ENCODE peak calls at places on chromosomes 16 and 17, in nine cellular contexts. X, B, N, T, U, J, V, A and Q are unnamed samples.

GRCh38 chr16:86244936-86245335 is 265.4 kb upstream of the FOXF1 start:
- DNase-seq in X (no peak), B (no peak), N (no peak), T (no peak), U (no peak), J (no peak), V (no peak), A (no peak), Q (no peak)

GRCh38 chr16:57970971-57971370 is at the start of gene CNGB1:
- DNase-seq in X (no peak), B (no peak), N (no peak), T (no peak), U (no peak), J (no peak), V (no peak), A (no peak), Q (no peak)

GRCh38 chr16:720990-721764 is at the start of gene ANTKMT:
- DNase-seq in X (peak), B (peak), N (no peak), T (peak), U (peak), J (peak), V (no peak), A (peak), Q (no peak)

GRCh38 chr17:38608648-38609047 is 2.9 kb upstream of the SRCIN1 start:
- DNase-seq in X (no peak), B (peak), N (no peak), T (no peak), U (no peak), J (peak), V (no peak), A (no peak), Q (no peak)

GRCh38 chr17:67865438-67865837 is 40.1 kb downstream of the BPTF start:
- DNase-seq in X (no peak), B (no peak), N (no peak), T (no peak), U (no peak), J (no peak), V (no peak), A (no peak), Q (no peak)

GRCh38 chr16:88976359-88977027 is 514 bp downstream of the CBFA2T3 start:
- DNase-seq in X (no peak), B (no peak), N (no peak), T (no peak), U (no peak), J (no peak), V (no peak), A (no peak), Q (no peak)

GRCh38 chr16:278863-279366 is 1.5 kb upstream of the ARHGDIG start:
- DNase-seq in X (no peak), B (peak), N (no peak), T (peak), U (no peak), J (no peak), V (no peak), A (peak), Q (peak)

GRCh38 chr17:12128946-12129345 is 108.3 kb downstream of the MAP2K4 start:
- DNase-seq in X (no peak), B (no peak), N (no peak), T (no peak), U (no peak), J (no peak), V (no peak), A (no peak), Q (no peak)

GRCh38 chr16:1980026-1980769 is 1.1 kb downstream of the NOXO1 start:
- DNase-seq in X (no peak), B (peak), N (no peak), T (no peak), U (no peak), J (no peak), V (no peak), A (no peak), Q (no peak)

GRCh38 chr16:2819179-2819938 is 2.3 kb downstream of the PRSS21 start:
- DNase-seq in X (no peak), B (no peak), N (no peak), T (no peak), U (no peak), J (peak), V (peak), A (no peak), Q (no peak)

GRCh38 chr17:1367351-1367745 is 32.7 kb downstream of the YWHAE start:
- DNase-seq in X (no peak), B (no peak), N (no peak), T (no peak), U (no peak), J (no peak), V (no peak), A (no peak), Q (no peak)

GRCh38 chr16:84817613-84818012 is 2.2 kb upstream of the CRISPLD2 start:
- DNase-seq in X (no peak), B (no peak), N (no peak), T (no peak), U (no peak), J (no peak), V (no peak), A (no peak), Q (no peak)

GRCh38 chr17:66114609-66115008 is 77.3 kb downstream of the CEP112 start:
- DNase-seq in X (no peak), B (no peak), N (no peak), T (no peak), U (no peak), J (no peak), V (no peak), A (no peak), Q (no peak)

GRCh38 chr17:75480281-75480680 is 23.8 kb downstream of the TMEM94 start:
- DNase-seq in X (no peak), B (no peak), N (no peak), T (no peak), U (no peak), J (no peak), V (no peak), A (no peak), Q (no peak)

GRCh38 chr16:77295896-77296295 is 96.7 kb downstream of the SYCE1L start:
- DNase-seq in X (no peak), B (no peak), N (no peak), T (peak), U (no peak), J (no peak), V (no peak), A (no peak), Q (no peak)

GRCh38 chr16:57775661-57776469 is 26.4 kb downstream of the KIFC3 start:
- DNase-seq in X (no peak), B (no peak), N (peak), T (peak), U (peak), J (peak), V (no peak), A (peak), Q (no peak)

GRCh38 chr16:11052080-11052808 is 107.9 kb downstream of the CLEC16A start:
- DNase-seq in X (no peak), B (no peak), N (no peak), T (no peak), U (no peak), J (peak), V (no peak), A (no peak), Q (peak)

GRCh38 chr16:68086336-68086821 is 1.2 kb downstream of the NFATC3 start:
- DNase-seq in X (no peak), B (no peak), N (no peak), T (peak), U (peak), J (no peak), V (no peak), A (peak), Q (no peak)

GRCh38 chr16:12092347-12092882 is 115.9 kb downstream of the SNX29 start:
- DNase-seq in X (no peak), B (no peak), N (no peak), T (peak), U (no peak), J (no peak), V (no peak), A (peak), Q (no peak)

GRCh38 chr16:15858921-15859668 is 2.3 kb upstream of the MYH11 start:
- DNase-seq in X (no peak), B (no peak), N (no peak), T (no peak), U (no peak), J (no peak), V (no peak), A (no peak), Q (no peak)

GRCh38 chr17:40561871-40562611 is 3.2 kb downstream of the CCR7 start:
- DNase-seq in X (no peak), B (peak), N (no peak), T (peak), U (no peak), J (no peak), V (no peak), A (no peak), Q (peak)

GRCh38 chr16:79767597-79768280 is 167.2 kb upstream of the MAF start:
- DNase-seq in X (no peak), B (peak), N (no peak), T (peak), U (no peak), J (peak), V (no peak), A (peak), Q (no peak)

GRCh38 chr16:31875112-31875803 is 1.7 kb downstream of the ZNF267 start:
- DNase-seq in X (no peak), B (no peak), N (no peak), T (no peak), U (no peak), J (no peak), V (no peak), A (no peak), Q (no peak)

GRCh38 chr17:68328676-68329075 is 37.4 kb downstream of the ARSG start:
- DNase-seq in X (no peak), B (no peak), N (no peak), T (no peak), U (no peak), J (no peak), V (no peak), A (no peak), Q (no peak)

GRCh38 chr16:3112058-3112880 is at the start of gene ZNF205:
- DNase-seq in X (peak), B (peak), N (no peak), T (peak), U (peak), J (peak), V (peak), A (peak), Q (no peak)

GRCh38 chr17:9021158-9021984 is at the start of gene NTN1:
- DNase-seq in X (peak), B (peak), N (no peak), T (no peak), U (peak), J (peak), V (no peak), A (no peak), Q (no peak)

GRCh38 chr16:86261379-86261778 is 248.9 kb upstream of the FOXF1 start:
- DNase-seq in X (no peak), B (no peak), N (no peak), T (peak), U (no peak), J (no peak), V (no peak), A (no peak), Q (peak)

GRCh38 chr16:27818231-27818630 is 245.3 kb downstream of the GSG1L start:
- DNase-seq in X (no peak), B (no peak), N (no peak), T (no peak), U (no peak), J (no peak), V (no peak), A (no peak), Q (no peak)

GRCh38 chr17:58308985-58309917 is 19.3 kb downstream of the TSPOAP1 start:
- DNase-seq in X (no peak), B (peak), N (no peak), T (no peak), U (peak), J (no peak), V (no peak), A (no peak), Q (no peak)

GRCh38 chr17:8163978-8164814 is 1.4 kb upstream of the VAMP2 start:
- DNase-seq in X (no peak), B (peak), N (no peak), T (peak), U (no peak), J (peak), V (no peak), A (no peak), Q (no peak)

GRCh38 chr17:82217120-82217529 is 4.5 kb upstream of the CCDC57 start:
- DNase-seq in X (no peak), B (no peak), N (no peak), T (no peak), U (no peak), J (peak), V (no peak), A (no peak), Q (no peak)

GRCh38 chr17:75575197-75575596 is 12.4 kb upstream of the MYO15B start:
- DNase-seq in X (no peak), B (no peak), N (no peak), T (no peak), U (no peak), J (no peak), V (no peak), A (no peak), Q (no peak)

GRCh38 chr16:14436410-14436955 is 193.6 kb downstream of the PARN start:
- DNase-seq in X (no peak), B (no peak), N (no peak), T (no peak), U (no peak), J (no peak), V (no peak), A (no peak), Q (no peak)
- TF ChIP-seq EP300 in X (no peak), B (no peak), N (no peak), T (no peak), U (no peak), J (no peak), V (no peak), A (no peak), Q (no peak)

GRCh38 chr17:31654936-31655335 is 204.1 kb downstream of the COPRS start:
- DNase-seq in X (no peak), B (no peak), N (no peak), T (no peak), U (no peak), J (no peak), V (peak), A (no peak), Q (no peak)
- TF ChIP-seq EP300 in X (no peak), B (no peak), N (no peak), T (no peak), U (no peak), J (no peak), V (no peak), A (no peak), Q (no peak)

DNA sequence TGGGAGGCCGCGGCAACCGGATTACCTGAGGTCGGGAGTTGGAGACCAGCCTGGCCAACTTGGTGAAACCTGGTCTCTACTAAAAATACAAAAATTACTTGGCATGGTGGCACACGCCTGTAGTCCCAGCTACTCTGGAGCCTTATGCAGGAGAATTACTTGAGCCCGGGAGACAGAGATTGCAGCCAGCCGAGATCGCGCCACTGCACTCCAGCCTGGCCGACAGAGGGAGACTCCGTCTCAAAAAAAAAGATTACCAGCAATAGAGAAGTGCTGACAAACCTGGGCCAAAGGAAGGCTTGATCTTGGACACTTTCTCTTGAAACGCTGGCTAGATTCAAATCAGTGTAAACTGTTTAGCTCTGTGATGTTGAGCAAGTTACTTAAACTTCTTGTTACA is 4.3 kb downstream of the MT1H start:
- DNase-seq in X (no peak), B (peak), N (no peak), T (peak), U (no peak), J (peak), V (peak), A (peak), Q (no peak)
- TF ChIP-seq EP300 in X (no peak), B (no peak), N (no peak), T (no peak), U (no peak), J (no peak), V (no peak), A (no peak), Q (no peak)

GRCh38 chr17:283911-284675 is 68.5 kb downstream of the RPH3AL start:
- DNase-seq in X (no peak), B (no peak), N (no peak), T (no peak), U (no peak), J (no peak), V (peak), A (no peak), Q (no peak)
- TF ChIP-seq EP300 in X (no peak), B (no peak), N (no peak), T (no peak), U (no peak), J (no peak), V (no peak), A (no peak), Q (no peak)

GRCh38 chr16:22291860-22292692 is 5.1 kb upstream of the POLR3E start:
- DNase-seq in X (no peak), B (no peak), N (no peak), T (no peak), U (no peak), J (no peak), V (no peak), A (no peak), Q (no peak)

GRCh38 chr16:22293137-22294106 is 3.8 kb upstream of the POLR3E start:
- DNase-seq in X (no peak), B (no peak), N (no peak), T (no peak), U (no peak), J (no peak), V (no peak), A (peak), Q (no peak)

GRCh38 chr16:22296225-22297113 is 740 bp upstream of the POLR3E start:
- DNase-seq in X (no peak), B (no peak), N (no peak), T (no peak), U (no peak), J (no peak), V (no peak), A (peak), Q (peak)

GRCh38 chr16:22291020-22291419 is 6.2 kb upstream of the POLR3E start:
- DNase-seq in X (no peak), B (no peak), N (no peak), T (no peak), U (no peak), J (no peak), V (no peak), A (no peak), Q (no peak)
- TF ChIP-seq EP300 in X (no peak), B (no peak), N (no peak), T (no peak), U (no peak), J (no peak), V (no peak), A (no peak), Q (no peak)

GRCh38 chr16:17476414-17477259 is 5.9 kb upstream of the XYLT1 start:
- DNase-seq in X (no peak), B (peak), N (peak), T (peak), U (peak), J (peak), V (no peak), A (peak), Q (no peak)

GRCh38 chr16:17475104-17475503 is 4.3 kb upstream of the XYLT1 start:
- DNase-seq in X (no peak), B (no peak), N (no peak), T (no peak), U (no peak), J (no peak), V (no peak), A (no peak), Q (no peak)

GRCh38 chr16:17471745-17472075 is 950 bp upstream of the XYLT1 start:
- DNase-seq in X (no peak), B (no peak), N (no peak), T (no peak), U (no peak), J (no peak), V (no peak), A (no peak), Q (no peak)

GRCh38 chr16:17474572-17474971 is 3.8 kb upstream of the XYLT1 start:
- DNase-seq in X (no peak), B (no peak), N (no peak), T (no peak), U (no peak), J (peak), V (no peak), A (no peak), Q (no peak)

GRCh38 chr16:17474037-17474436 is 3.3 kb upstream of the XYLT1 start:
- DNase-seq in X (no peak), B (no peak), N (no peak), T (no peak), U (no peak), J (no peak), V (no peak), A (no peak), Q (no peak)
- TF ChIP-seq EP300 in X (no peak), B (no peak), N (no peak), T (no peak), U (peak), J (no peak), V (no peak), A (no peak), Q (no peak)